ENCODE peak calls at places on chromosomes 3 and 15, in five cellular contexts. D is astrocyte of the spinal cord; N is T47D; I is activated CD8-positive, alpha-beta memory T cell treated with anti-CD3 and anti-CD28 coated beads for 48 hours; H is stimulated activated CD4-positive, alpha-beta T cell treated with anti-CD3 and anti-CD28 coated beads, Interleukin-4, amount 100 ng/mL, for 48 hours. A is an unnamed sample.

GRCh38 chr3:197450295-197450694 is 105.5 kb downstream of the BDH1 start:
- DNase-seq in D (no peak), N (no peak), I (no peak), H (no peak), A (no peak)

GRCh38 chr15:65777053-65777452 is 15.0 kb downstream of the DENND4A start:
- DNase-seq in D (no peak), N (no peak), I (no peak), H (no peak), A (no peak)

GRCh38 chr3:15501126-15501525 is 20.4 kb downstream of the COLQ start:
- DNase-seq in D (no peak), N (no peak), I (no peak), H (no peak), A (no peak)

GRCh38 chr15:93300796-93301195 is 211.8 kb upstream of the RGMA start:
- DNase-seq in D (no peak), N (no peak), I (no peak), H (no peak), A (no peak)

GRCh38 chr3:37132334-37132733 is 42.0 kb downstream of the LRRFIP2 start:
- DNase-seq in D (peak), N (no peak), I (no peak), H (no peak), A (no peak)

GRCh38 chr3:127404614-127405598 is 117.1 kb upstream of the PRR20G start:
- DNase-seq in D (no peak), N (peak), I (no peak), H (no peak), A (no peak)

GRCh38 chr15:70023064-70023768 is 74.5 kb downstream of the TLE3 start:
- DNase-seq in D (peak), N (no peak), I (peak), H (peak), A (no peak)

GRCh38 chr15:83486363-83486762 is 39.2 kb downstream of the SH3GL3 start:
- DNase-seq in D (no peak), N (no peak), I (no peak), H (no peak), A (no peak)

GRCh38 chr15:76730262-76730661 is 174.9 kb downstream of the SCAPER start:
- DNase-seq in D (peak), N (no peak), I (no peak), H (no peak), A (no peak)

GRCh38 chr3:193598202-193598601 is 5.2 kb downstream of the OPA1 start:
- DNase-seq in D (no peak), N (no peak), I (no peak), H (no peak), A (no peak)

GRCh38 chr3:119681279-119681678 is 4.1 kb upstream of the COX17 start:
- DNase-seq in D (peak), N (peak), I (no peak), H (no peak), A (no peak)

GRCh38 chr3:13021141-13021933 is 51.9 kb downstream of the IQSEC1 start:
- DNase-seq in D (no peak), N (no peak), I (no peak), H (no peak), A (no peak)

GRCh38 chr15:45948226-45948625 is 313.4 kb downstream of the SQOR start:
- DNase-seq in D (peak), N (no peak), I (no peak), H (no peak), A (no peak)

GRCh38 chr15:80991446-80991845 is 1.8 kb upstream of the MESD start:
- DNase-seq in D (no peak), N (no peak), I (no peak), H (no peak), A (no peak)

GRCh38 chr15:100055821-100056220 is 286.0 kb downstream of the ADAMTS17 start:
- DNase-seq in D (no peak), N (no peak), I (no peak), H (no peak), A (no peak)

GRCh38 chr15:46312133-46312740 is 677.4 kb downstream of the SQOR start:
- DNase-seq in D (peak), N (peak), I (peak), H (peak), A (peak)

GRCh38 chr15:48334260-48334659 is 3.0 kb downstream of the DUT start:
- DNase-seq in D (no peak), N (no peak), I (no peak), H (no peak), A (no peak)

GRCh38 chr15:90596943-90597342 is 67.2 kb downstream of the CRTC3 start:
- DNase-seq in D (no peak), N (no peak), I (no peak), H (no peak), A (no peak)

GRCh38 chr3:49759226-49759625 is 27.1 kb downstream of the IP6K1 start:
- DNase-seq in D (no peak), N (no peak), I (no peak), H (no peak), A (no peak)

GRCh38 chr3:128549283-128550112 is 56.5 kb upstream of the GATA2 start:
- DNase-seq in D (peak), N (no peak), I (no peak), H (no peak), A (peak)